ENCODE peak calls at places on chromosomes 2 and 18, in six cellular contexts. O, J, G, A, U and S are unnamed samples.

GRCh38 chr2:33298233-33298632 is 178.2 kb upstream of the RASGRP3 start:
- DNase-seq in O (no peak), J (no peak), G (no peak), A (no peak), U (peak), S (no peak)

GRCh38 chr2:122433123-122433754 is 677.8 kb downstream of the TSN start:
- DNase-seq in O (no peak), J (no peak), G (peak), A (no peak), U (no peak), S (no peak)

GRCh38 chr2:28430377-28430765 is 37.7 kb downstream of the FOSL2 start:
- DNase-seq in O (no peak), J (no peak), G (no peak), A (no peak), U (no peak), S (peak)

GRCh38 chr2:109131777-109132176 is 2.8 kb downstream of the SH3RF3 start:
- DNase-seq in O (no peak), J (no peak), G (no peak), A (no peak), U (no peak), S (no peak)

GRCh38 chr2:60818272-60818671 is 62.2 kb downstream of the PAPOLG start:
- DNase-seq in O (no peak), J (no peak), G (peak), A (peak), U (no peak), S (no peak)

GRCh38 chr2:196233808-196234501 is 62.6 kb upstream of the STK17B start:
- DNase-seq in O (no peak), J (no peak), G (no peak), A (peak), U (no peak), S (no peak)

GRCh38 chr2:72293620-72294019 is 146.0 kb upstream of the CYP26B1 start:
- DNase-seq in O (no peak), J (no peak), G (no peak), A (no peak), U (no peak), S (no peak)

GRCh38 chr2:67899187-67899586 is 163.6 kb downstream of the C1D start:
- DNase-seq in O (no peak), J (no peak), G (no peak), A (no peak), U (no peak), S (no peak)

GRCh38 chr2:101114268-101114783 is 36.9 kb downstream of the TBC1D8 start:
- DNase-seq in O (no peak), J (no peak), G (no peak), A (no peak), U (no peak), S (no peak)

GRCh38 chr2:188957646-188958045 is 16.5 kb upstream of the COL3A1 start:
- DNase-seq in O (no peak), J (no peak), G (no peak), A (no peak), U (no peak), S (no peak)

GRCh38 chr2:136828774-136829173 is 63.4 kb downstream of the THSD7B start:
- DNase-seq in O (no peak), J (no peak), G (no peak), A (no peak), U (no peak), S (no peak)

GRCh38 chr18:395481-396250 is 104.8 kb downstream of the COLEC12 start:
- DNase-seq in O (no peak), J (peak), G (no peak), A (no peak), U (no peak), S (no peak)

GRCh38 chr2:240233891-240234502 is 93.5 kb upstream of the OTOS start:
- DNase-seq in O (no peak), J (no peak), G (peak), A (no peak), U (no peak), S (peak)

GRCh38 chr2:101830555-101830954 is 133.0 kb downstream of the MAP4K4 start:
- DNase-seq in O (no peak), J (no peak), G (no peak), A (no peak), U (peak), S (no peak)

GRCh38 chr18:9233771-9234440 is 97.3 kb downstream of the ANKRD12 start:
- DNase-seq in O (no peak), J (no peak), G (no peak), A (no peak), U (no peak), S (no peak)

GRCh38 chr2:74708883-74709282 is 54.8 kb downstream of the SEMA4F start:
- DNase-seq in O (no peak), J (no peak), G (no peak), A (no peak), U (no peak), S (no peak)

GRCh38 chr2:200032895-200033294 is 77.5 kb downstream of the MAIP1 start:
- DNase-seq in O (no peak), J (no peak), G (no peak), A (no peak), U (no peak), S (no peak)

GRCh38 chr2:108594132-108594981 is 60.1 kb downstream of the LIMS1 start:
- DNase-seq in O (no peak), J (no peak), G (no peak), A (no peak), U (peak), S (no peak)

GRCh38 chr2:109637749-109638570 is 23.8 kb downstream of the SOWAHC start:
- DNase-seq in O (peak), J (no peak), G (no peak), A (no peak), U (no peak), S (no peak)

GRCh38 chr2:65299246-65299645 is 71.6 kb downstream of the ACTR2 start:
- DNase-seq in O (peak), J (no peak), G (no peak), A (no peak), U (no peak), S (no peak)

GRCh38 chr2:44169155-44169898 is 652 bp downstream of the PPM1B start:
- DNase-seq in O (peak), J (no peak), G (peak), A (peak), U (no peak), S (no peak)

GRCh38 chr2:238376884-238377391 is 49.8 kb upstream of the ASB1 start:
- DNase-seq in O (no peak), J (no peak), G (no peak), A (no peak), U (no peak), S (no peak)

GRCh38 chr2:10265328-10266132 is 37.2 kb upstream of the HPCAL1 start:
- DNase-seq in O (no peak), J (no peak), G (peak), A (no peak), U (no peak), S (peak)

GRCh38 chr2:217756375-217757107 is 246.3 kb downstream of the TNS1 start:
- DNase-seq in O (peak), J (no peak), G (no peak), A (peak), U (no peak), S (no peak)

GRCh38 chr2:162245737-162246136 is 2.5 kb upstream of the FAP start:
- DNase-seq in O (no peak), J (no peak), G (no peak), A (no peak), U (peak), S (no peak)

GRCh38 chr2:43484323-43484930 is 111.4 kb downstream of the THADA start:
- DNase-seq in O (peak), J (no peak), G (no peak), A (peak), U (peak), S (no peak)

GRCh38 chr2:60707750-60708371 is 48.2 kb upstream of the PAPOLG start:
- DNase-seq in O (peak), J (no peak), G (no peak), A (peak), U (no peak), S (no peak)

GRCh38 chr18:21604711-21605110 is 4.2 kb upstream of the ESCO1 start:
- DNase-seq in O (no peak), J (no peak), G (no peak), A (no peak), U (no peak), S (no peak)

GRCh38 chr2:239663364-239663924 is 262.6 kb upstream of the HDAC4 start:
- DNase-seq in O (no peak), J (no peak), G (no peak), A (no peak), U (no peak), S (no peak)

GRCh38 chr2:158923180-158923594 is 45.3 kb upstream of the TANC1 start:
- DNase-seq in O (no peak), J (no peak), G (no peak), A (no peak), U (no peak), S (no peak)

GRCh38 chr2:149360106-149360505 is 29.7 kb downstream of the LYPD6 start:
- DNase-seq in O (no peak), J (no peak), G (no peak), A (no peak), U (no peak), S (no peak)

DNA sequence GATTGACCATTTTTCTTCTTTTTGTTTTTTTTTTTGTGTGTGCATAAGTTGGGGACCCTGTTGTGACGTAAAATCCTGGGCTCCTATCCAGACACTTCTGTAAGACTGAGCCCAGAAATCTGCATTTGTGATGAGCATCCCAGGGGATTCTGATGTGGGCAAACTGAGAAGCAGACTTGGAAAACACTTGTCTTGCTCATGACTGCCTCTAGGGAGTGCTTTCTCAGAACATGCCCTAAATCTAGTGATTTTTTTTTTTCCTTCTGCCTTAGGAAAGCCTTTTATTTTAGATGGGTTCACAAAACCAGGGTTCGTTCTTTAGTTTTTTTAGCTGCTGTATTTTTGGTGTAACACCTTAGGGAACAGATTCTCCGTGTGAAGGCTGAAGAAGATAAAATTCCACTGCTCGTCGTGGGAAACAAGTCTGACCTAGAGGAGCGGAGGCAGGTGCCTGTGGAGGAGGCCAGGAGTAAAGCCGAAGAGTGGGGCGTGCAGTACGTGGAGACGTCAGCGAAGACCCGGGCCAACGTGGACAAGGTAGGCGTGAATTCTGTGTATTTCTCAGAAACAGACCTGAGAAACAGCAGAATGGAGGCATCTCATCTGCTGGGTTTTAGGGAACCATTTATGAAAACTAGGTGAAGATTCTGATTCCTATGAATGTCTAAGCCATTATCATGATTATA is 36.7 kb downstream of the RALB start:
- DNase-seq in O (no peak), J (no peak), G (no peak), A (no peak), U (no peak), S (no peak)
- TF ChIP-seq CTCF in O (peak), J (no peak), G (peak), A (peak), U (peak), S (no peak)

GRCh38 chr18:61326407-61326806 is 6.8 kb upstream of the CDH20 start:
- DNase-seq in O (no peak), J (no peak), G (no peak), A (no peak), U (no peak), S (no peak)

GRCh38 chr18:61323951-61324350 is 9.3 kb upstream of the CDH20 start:
- DNase-seq in O (no peak), J (no peak), G (no peak), A (no peak), U (no peak), S (no peak)

DNA sequence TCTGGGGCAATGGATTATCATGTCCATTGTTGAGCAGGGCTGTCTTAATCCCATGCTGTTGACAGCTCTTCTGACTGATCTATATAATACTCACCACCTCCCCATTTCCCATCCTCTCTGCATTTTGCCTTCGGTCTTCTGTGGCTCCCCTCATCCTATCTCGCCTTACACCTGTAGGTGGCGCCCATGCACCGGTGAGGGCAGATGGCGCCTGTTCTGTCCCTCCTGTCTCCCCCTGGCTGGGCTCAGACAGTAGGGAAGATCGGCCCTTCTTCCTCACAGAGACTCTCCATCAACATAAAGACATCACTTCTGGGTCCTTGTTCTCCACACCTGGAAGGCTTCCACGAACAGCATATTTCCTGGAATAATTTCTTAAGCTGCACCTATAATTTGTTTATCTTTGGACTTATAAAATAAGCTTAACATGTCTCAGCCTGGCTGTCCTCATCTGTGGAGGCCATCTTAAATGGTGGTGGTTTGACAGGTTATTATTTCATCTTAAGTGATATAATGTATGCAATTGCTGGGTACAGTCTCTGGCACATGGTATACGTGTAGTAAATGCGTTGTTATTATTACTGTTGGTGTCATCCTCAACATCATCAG is 10.9 kb upstream of the CDH20 start:
- DNase-seq in O (peak), J (peak), G (peak), A (peak), U (no peak), S (no peak)
- TF ChIP-seq CTCF in O (peak), J (peak), G (peak), A (peak), U (peak), S (peak)

GRCh38 chr2:172970660-172971059 is 105.0 kb upstream of the MAP3K20 start:
- DNase-seq in O (no peak), J (no peak), G (no peak), A (no peak), U (no peak), S (no peak)

GRCh38 chr2:172974762-172975161 is 100.9 kb upstream of the MAP3K20 start:
- DNase-seq in O (no peak), J (no peak), G (no peak), A (no peak), U (no peak), S (no peak)

GRCh38 chr2:172969609-172970008 is 106.0 kb upstream of the MAP3K20 start:
- DNase-seq in O (no peak), J (no peak), G (no peak), A (no peak), U (no peak), S (no peak)

GRCh38 chr2:172969171-172969570 is 106.5 kb upstream of the MAP3K20 start:
- DNase-seq in O (no peak), J (no peak), G (no peak), A (no peak), U (no peak), S (no peak)

GRCh38 chr2:172972005-172972619 is 103.5 kb upstream of the MAP3K20 start:
- DNase-seq in O (peak), J (no peak), G (peak), A (peak), U (no peak), S (no peak)
- TF ChIP-seq CTCF in O (peak), J (peak), G (peak), A (peak), U (peak), S (peak)

GRCh38 chr2:197277726-197278259 is 32.8 kb downstream of the ANKRD44 start:
- DNase-seq in O (no peak), J (no peak), G (no peak), A (no peak), U (no peak), S (no peak)
- TF ChIP-seq CTCF in O (no peak), J (no peak), G (no peak), A (no peak), U (no peak), S (no peak)